ENCODE peak calls at places on chromosomes 12 and 14, in seven cellular contexts. A, N, W, O, Z, B and Q are unnamed samples.

GRCh38 chr12:19482551-19483109 is 43.3 kb downstream of the AEBP2 start:
- DNase-seq in A (peak), N (no peak), W (no peak), O (peak), Z (no peak), B (no peak), Q (no peak)

GRCh38 chr14:23066368-23066767 is 9.0 kb upstream of the CDH24 start:
- DNase-seq in A (no peak), N (no peak), W (no peak), O (no peak), Z (no peak), B (no peak), Q (no peak)

GRCh38 chr12:40691913-40692616 is at the start of gene CNTN1:
- DNase-seq in A (no peak), N (peak), W (peak), O (peak), Z (peak), B (peak), Q (peak)

GRCh38 chr12:65511134-65511912 is 232.8 kb downstream of the MSRB3 start:
- DNase-seq in A (no peak), N (no peak), W (no peak), O (no peak), Z (peak), B (no peak), Q (peak)

GRCh38 chr14:104329793-104330192 is 191.4 kb downstream of the KIF26A start:
- DNase-seq in A (no peak), N (no peak), W (no peak), O (no peak), Z (no peak), B (no peak), Q (no peak)

GRCh38 chr12:3646561-3647241 is 106.2 kb downstream of the CRACR2A start:
- DNase-seq in A (no peak), N (no peak), W (no peak), O (peak), Z (no peak), B (no peak), Q (no peak)

GRCh38 chr12:20443792-20444191 is 75.5 kb downstream of the PDE3A start:
- DNase-seq in A (no peak), N (no peak), W (no peak), O (no peak), Z (no peak), B (no peak), Q (no peak)

GRCh38 chr14:35533357-35534129 is 421 bp upstream of the INSM2 start:
- DNase-seq in A (no peak), N (peak), W (peak), O (peak), Z (peak), B (peak), Q (peak)

GRCh38 chr14:93160353-93160801 is 24.3 kb downstream of the MOAP1 start:
- DNase-seq in A (no peak), N (no peak), W (peak), O (peak), Z (no peak), B (peak), Q (no peak)

GRCh38 chr14:71728386-71728785 is 203.8 kb upstream of the RGS6 start:
- DNase-seq in A (no peak), N (no peak), W (no peak), O (no peak), Z (no peak), B (peak), Q (no peak)